ENCODE peak calls at places on chromosomes 3 and 15, in seven cellular contexts. L is NK-92 treated with Interleukin-12 subunit alpha and Interleukin-12 subunit beta, amount 100 ng/mL, for 24 hours; C is naive thymus-derived CD8-positive, alpha-beta T cell; P is T-helper 1 cell; J is lung microvascular endothelial cell; K is ureter; U is T-cell. F is an unnamed sample.

GRCh38 chr3:143036557-143036956 is 35.2 kb downstream of the U2SURP start:
- DNase-seq in J (peak; percentile 2), L (no peak), P (no peak), K (no peak), C (no peak), U (no peak), F (no peak)

GRCh38 chr15:77311618-77312398 is 108.1 kb downstream of the PEAK1 start:
- DNase-seq in C (no peak), P (no peak), J (no peak), K (no peak), U (no peak), L (no peak), F (no peak)

GRCh38 chr15:71752604-71753289 is 57.6 kb upstream of the NR2E3 start:
- DNase-seq in P (no peak), U (no peak), K (peak; percentile 76), J (peak; percentile 97), C (no peak), L (peak; percentile 25), F (peak; percentile 30)

GRCh38 chr15:63752075-63752684 is 81.6 kb downstream of the HERC1 start:
- DNase-seq in C (peak; percentile 36), P (no peak), L (no peak), K (no peak), J (peak; percentile 75), U (peak; percentile 42), F (peak; percentile 89)

GRCh38 chr3:71498053-71498452 is 85.5 kb downstream of the FOXP1 start:
- DNase-seq in U (no peak), J (no peak), L (no peak), K (no peak), P (no peak), C (no peak), F (peak; percentile 1)

GRCh38 chr3:187925326-187925725 is 180.1 kb upstream of the BCL6 start:
- DNase-seq in C (no peak), P (no peak), K (no peak), U (no peak), J (peak; percentile 32), L (no peak), F (no peak)

GRCh38 chr3:152444029-152444641 is 175.4 kb downstream of the MBNL1 start:
- DNase-seq in L (no peak), P (no peak), J (peak; percentile 67), K (no peak), U (no peak), C (no peak), F (peak; percentile 45)

GRCh38 chr3:193554790-193555189 is at the start of gene ATP13A4:
- DNase-seq in P (no peak), J (no peak), L (no peak), C (no peak), K (no peak), U (no peak), F (peak; percentile 19)

GRCh38 chr3:111915905-111916304 is 56.8 kb downstream of the PHLDB2 start:
- DNase-seq in C (no peak), L (no peak), U (no peak), P (no peak), J (peak; percentile 80), K (no peak), F (peak; percentile 9)

GRCh38 chr15:31867536-31868442 is 162.5 kb upstream of the CHRNA7 start:
- DNase-seq in P (no peak), C (peak; percentile 48), K (no peak), J (peak; percentile 64), U (peak; percentile 32), L (peak; percentile 38), F (peak; percentile 64)

GRCh38 chr3:178246004-178246403 is 290.2 kb upstream of the KCNMB2 start:
- DNase-seq in K (no peak), U (no peak), C (no peak), L (no peak), P (no peak), J (no peak), F (no peak)

GRCh38 chr3:139672247-139672646 is 5.5 kb downstream of the NMNAT3 start:
- DNase-seq in P (no peak), C (no peak), J (no peak), L (no peak), K (no peak), U (no peak), F (no peak)

GRCh38 chr3:185837409-185837808 is 12.6 kb upstream of the IGF2BP2 start:
- DNase-seq in J (no peak), C (no peak), K (no peak), U (no peak), L (no peak), P (no peak), F (no peak)

GRCh38 chr15:68382286-68383007 is 49.5 kb downstream of the ITGA11 start:
- DNase-seq in P (no peak), C (no peak), J (no peak), L (no peak), U (no peak), K (no peak), F (no peak)

GRCh38 chr3:41893977-41894376 is 67.9 kb downstream of the ULK4 start:
- DNase-seq in L (no peak), U (no peak), J (peak; percentile 76), C (no peak), K (no peak), P (no peak), F (peak; percentile 16)

GRCh38 chr3:77348244-77348855 is 308.5 kb downstream of the ROBO2 start:
- DNase-seq in P (no peak), C (no peak), L (no peak), K (no peak), U (no peak), J (no peak), F (peak; percentile 46)

GRCh38 chr15:50798684-50799083 is 33.2 kb upstream of the SPPL2A start:
- DNase-seq in C (no peak), U (no peak), L (no peak), K (peak; percentile 52), P (no peak), J (peak; percentile 63), F (no peak)

GRCh38 chr3:10761583-10761982 is 54.4 kb upstream of the SLC6A11 start:
- DNase-seq in J (no peak), P (no peak), U (no peak), C (no peak), L (no peak), K (no peak), F (no peak)

F was measured in NCI-H69.